ENCODE peak calls at places on chromosomes 4 and X, in seven cellular contexts. W is T1000, V is NCI-H1105, Y is amygdala, C is NCI-H187 treated with DMSO at 0.1 percent for 48 hours, G is nephron progenitor cell, T is activated T-helper 1 cell treated with Interleukin-2 at 50 U/mL for 16 hours. Z is an unnamed sample.

GRCh38 chr4:99405433-99406115 is 29.6 kb downstream of the ADH7 start:
- DNase-seq in W (peak; percentile 41), V (peak; percentile 11), Y (no peak), C (no peak), G (peak; percentile 80), T (peak; percentile 16), Z (peak; percentile 82)

GRCh38 chr4:145870155-145871020 is 68.2 kb downstream of the ZNF827 start:
- DNase-seq in W (no peak), V (no peak), Y (no peak), C (no peak), G (no peak), T (no peak), Z (no peak)

GRCh38 chrX:10014462-10015373 is 47.6 kb downstream of the CLDN34 start:
- DNase-seq in W (peak; percentile 74), V (peak; percentile 76), Y (peak; percentile 7), C (no peak), G (peak; percentile 85), T (peak; percentile 64), Z (peak; percentile 91)

GRCh38 chr4:140346136-140346535 is 27.3 kb upstream of the SCOC start:
- DNase-seq in W (no peak), V (no peak), Y (no peak), C (no peak), G (no peak), T (no peak), Z (no peak)

GRCh38 chr4:174739576-174739975 is 89.5 kb downstream of the GLRA3 start:
- DNase-seq in W (no peak), V (no peak), Y (no peak), C (no peak), G (no peak), T (no peak), Z (no peak)

GRCh38 chr4:111991163-111991562 is 154.1 kb upstream of the FAM241A start:
- DNase-seq in W (no peak), V (no peak), Y (no peak), C (no peak), G (no peak), T (no peak), Z (no peak)

GRCh38 chr4:73735231-73735630 is 5.1 kb upstream of the CXCL8 start:
- DNase-seq in W (no peak), V (no peak), Y (no peak), C (no peak), G (no peak), T (no peak), Z (peak; percentile 35)

GRCh38 chr4:184191267-184191666 is 26.4 kb downstream of the ENPP6 start:
- DNase-seq in W (no peak), V (no peak), Y (no peak), C (no peak), G (no peak), T (no peak), Z (no peak)

GRCh38 chrX:41352329-41352801 is 18.4 kb downstream of the DDX3X start:
- DNase-seq in W (no peak), V (no peak), Y (no peak), C (no peak), G (no peak), T (no peak), Z (no peak)